ENCODE peak calls at places on chromosomes 4 and X, in ten cellular contexts. G is mucosa of gallbladder; O is AG08396; J is GM03348; D is activated CD8-positive, alpha-beta memory T cell treated with anti-CD3 and anti-CD28 coated beads for 24 hours; T is astrocyte of the spinal cord; B is ecto neural progenitor cell; Q is fibroblast of gingiva; A is activated CD4-positive, alpha-beta T cell treated with anti-CD3 and anti-CD28 coated beads, Interleukin-2, amount 50 U/mL, for 1 hour; E is NCI-H1092 treated with DMSO at 0.1 percent for 48 hours. F is an unnamed sample.

GRCh38 chr4:28391877-28392276 is 1531.2 kb downstream of the STIM2 start:
- DNase-seq in O (no peak), E (no peak), G (no peak), D (no peak), B (no peak), J (peak), A (no peak), Q (no peak), T (no peak), F (peak)

GRCh38 chrX:12701625-12702024 is 89.6 kb upstream of the PRPS2 start:
- DNase-seq in E (peak), B (peak), A (peak), Q (peak), J (peak), D (no peak), G (peak), T (peak), O (peak), F (peak)

GRCh38 chr4:183918696-183919095 is 13.6 kb downstream of the STOX2 start:
- DNase-seq in Q (no peak), B (no peak), O (no peak), D (no peak), T (no peak), G (no peak), E (no peak), J (no peak), A (no peak), F (no peak)

GRCh38 chr4:47686294-47686872 is 151.5 kb downstream of the CORIN start:
- DNase-seq in O (peak), G (peak), Q (peak), T (peak), D (peak), A (peak), E (no peak), J (peak), B (peak), F (peak)

GRCh38 chr4:6523251-6523650 is 50.8 kb upstream of the PPP2R2C start:
- DNase-seq in B (no peak), G (no peak), J (no peak), E (no peak), D (no peak), T (no peak), Q (no peak), A (no peak), O (no peak), F (no peak)

GRCh38 chrX:138885886-138886285 is 174.4 kb upstream of the FGF13 start:
- DNase-seq in O (no peak), B (no peak), E (no peak), A (no peak), Q (peak), G (no peak), J (no peak), D (no peak), T (peak), F (peak)

GRCh38 chr4:77651820-77652219 is 46.2 kb downstream of the CXCL13 start:
- DNase-seq in D (no peak), G (no peak), E (no peak), J (no peak), T (no peak), O (no peak), B (no peak), A (no peak), Q (no peak), F (no peak)

GRCh38 chrX:131734621-131735020 is 190.7 kb downstream of the OR13H1 start:
- DNase-seq in G (peak), D (peak), O (peak), A (no peak), J (no peak), B (no peak), T (peak), Q (no peak), E (no peak), F (peak)

GRCh38 chr4:1113311-1114009 is at the start of gene RNF212:
- DNase-seq in E (no peak), J (peak), T (no peak), B (no peak), O (peak), Q (no peak), G (no peak), A (peak), D (peak), F (peak)

GRCh38 chr4:128590034-128590740 is 219.3 kb upstream of the JADE1 start:
- DNase-seq in O (no peak), D (no peak), G (no peak), Q (no peak), T (no peak), E (no peak), A (no peak), J (no peak), B (no peak), F (no peak)

GRCh38 chr4:173074501-173074946 is 94.1 kb upstream of the GALNT7 start:
- DNase-seq in J (peak), O (peak), A (no peak), B (no peak), Q (peak), T (peak), E (no peak), D (no peak), G (no peak), F (peak)

GRCh38 chr4:6509587-6509986 is 37.2 kb upstream of the PPP2R2C start:
- DNase-seq in J (no peak), T (no peak), D (no peak), E (no peak), O (peak), G (no peak), A (no peak), B (peak), Q (no peak), F (no peak)

GRCh38 chr4:73653695-73654106 is 33.5 kb upstream of the RASSF6 start:
- DNase-seq in G (no peak), E (peak), B (no peak), T (peak), O (peak), J (peak), A (no peak), D (no peak), Q (peak), F (peak)

GRCh38 chr4:156188596-156188995 is 234.9 kb upstream of the CTSO start:
- DNase-seq in B (no peak), D (no peak), A (no peak), E (no peak), J (no peak), G (no peak), Q (peak), T (no peak), O (no peak), F (no peak)

GRCh38 chrX:153441981-153442380 is 3.9 kb downstream of the TREX2 start:
- DNase-seq in D (no peak), A (no peak), E (no peak), G (no peak), T (no peak), Q (no peak), O (no peak), B (no peak), J (no peak), F (no peak)

GRCh38 chr4:26354491-26354890 is 33.7 kb downstream of the RBPJ start:
- DNase-seq in G (no peak), Q (no peak), J (no peak), A (no peak), B (no peak), D (no peak), E (no peak), O (no peak), T (no peak), F (no peak)

GRCh38 chr4:183905081-183905592 is at the start of gene STOX2:
- DNase-seq in D (peak), J (peak), G (peak), T (peak), A (no peak), Q (no peak), O (peak), B (peak), E (peak), F (peak)

GRCh38 chr4:94621491-94622080 is 136.2 kb upstream of the BMPR1B start:
- DNase-seq in A (no peak), E (peak), G (no peak), J (peak), T (peak), B (no peak), Q (peak), O (peak), D (no peak), F (peak)

GRCh38 chrX:126165721-126166401 is at the start of gene DCAF12L2:
- DNase-seq in O (no peak), B (peak), T (no peak), A (no peak), J (peak), G (no peak), E (peak), D (peak), Q (no peak), F (no peak)

GRCh38 chrX:45843518-45843917 is 642.8 kb upstream of the DIPK2B start:
- DNase-seq in O (no peak), G (no peak), E (no peak), T (no peak), Q (peak), A (no peak), J (no peak), D (no peak), B (no peak), F (no peak)

GRCh38 chr4:187995322-187996207 is at the start of gene ZFP42:
- DNase-seq in D (no peak), J (no peak), T (no peak), E (no peak), G (no peak), O (no peak), A (no peak), B (peak), Q (no peak), F (no peak)

GRCh38 chr4:125704726-125705125 is 390.0 kb downstream of the FAT4 start:
- DNase-seq in D (no peak), J (peak), B (no peak), E (no peak), O (no peak), G (no peak), A (no peak), T (peak), Q (peak), F (peak)

GRCh38 chrX:129529685-129530281 is 6.5 kb upstream of the SMARCA1 start:
- DNase-seq in B (no peak), D (no peak), A (no peak), O (no peak), Q (peak), J (no peak), T (peak), G (no peak), E (peak), F (no peak)

GRCh38 chr4:105352826-105353225 is 121.0 kb downstream of the PPA2 start:
- DNase-seq in Q (no peak), A (no peak), O (no peak), T (peak), B (no peak), D (no peak), J (no peak), G (no peak), E (no peak), F (no peak)

GRCh38 chrX:131783555-131784338 is 239.4 kb upstream of the STK26 start:
- DNase-seq in Q (no peak), B (no peak), D (peak), G (peak), E (no peak), A (no peak), T (peak), J (no peak), O (peak), F (peak)

GRCh38 chrX:38260231-38260630 is 39.6 kb upstream of the SRPX start:
- DNase-seq in G (no peak), A (no peak), J (peak), B (no peak), D (no peak), E (peak), Q (no peak), T (peak), O (peak), F (peak)

GRCh38 chr4:52577285-52577968 is 81.7 kb downstream of the USP46 start:
- DNase-seq in T (peak), G (no peak), A (no peak), E (no peak), D (no peak), B (no peak), J (peak), Q (no peak), O (no peak), F (peak)

GRCh38 chrX:41336447-41336846 is 2.5 kb downstream of the DDX3X start:
- DNase-seq in T (no peak), Q (no peak), E (no peak), O (no peak), G (no peak), J (no peak), B (no peak), A (no peak), D (no peak), F (no peak)

GRCh38 chr4:79823148-79823763 is 249.8 kb downstream of the ANTXR2 start:
- DNase-seq in J (no peak), B (no peak), G (no peak), D (no peak), T (peak), Q (no peak), A (no peak), O (peak), E (no peak), F (peak)

GRCh38 chr4:81652069-81652478 is 180.4 kb upstream of the RASGEF1B start:
- DNase-seq in E (no peak), D (no peak), B (no peak), Q (no peak), J (no peak), T (no peak), G (no peak), A (no peak), O (no peak), F (no peak)

GRCh38 chr4:178778500-178778899 is 1336.3 kb upstream of the AGA start:
- DNase-seq in O (no peak), A (no peak), Q (no peak), T (no peak), B (no peak), G (no peak), E (no peak), J (no peak), D (no peak), F (no peak)

GRCh38 chr4:169268951-169269781 is 1.6 kb downstream of the SH3RF1 start:
- DNase-seq in B (no peak), G (peak), T (peak), J (peak), A (no peak), E (no peak), Q (peak), O (peak), D (no peak), F (peak)

GRCh38 chr4:184472540-184473264 is 1.6 kb downstream of the IRF2 start:
- DNase-seq in B (peak), Q (peak), J (peak), E (peak), G (peak), O (peak), T (peak), A (peak), D (peak), F (peak)

GRCh38 chr4:55549888-55550287 is 3.2 kb upstream of the CLOCK start:
- DNase-seq in T (peak), Q (no peak), B (no peak), G (no peak), A (no peak), E (no peak), D (no peak), J (peak), O (peak), F (peak)

F was measured in AG08395.